ENCODE peak calls at places on chromosomes 16 and 17, in four cellular contexts. One of them, this sample, is unnamed.

GRCh38 chr16:4477966-4478365 is 1.8 kb downstream of the HMOX2 start:
- DNase-seq in H1: no peak
- DNase-seq in GM12878: no peak
- DNase-seq in HepG2: no peak
- DNase-seq in this sample: peak

GRCh38 chr17:41844971-41845370 is 7.3 kb downstream of the KLHL10 start:
- DNase-seq in H1: no peak
- DNase-seq in GM12878: no peak
- DNase-seq in HepG2: no peak
- DNase-seq in this sample: no peak

GRCh38 chr16:9092963-9093477 is 1.6 kb downstream of the HAPSTR1 start:
- DNase-seq in GM12878: no peak
- DNase-seq in HepG2: no peak
- DNase-seq in H1: no peak
- DNase-seq in this sample: peak

GRCh38 chr16:88691924-88692560 is 5.7 kb upstream of the SNAI3 start:
- DNase-seq in H1: no peak
- DNase-seq in HepG2: no peak
- DNase-seq in GM12878: no peak
- DNase-seq in this sample: no peak

GRCh38 chr16:69253796-69254426 is 57.2 kb upstream of the VPS4A start:
- DNase-seq in H1: no peak
- DNase-seq in GM12878: no peak
- DNase-seq in HepG2: no peak
- DNase-seq in this sample: no peak

GRCh38 chr16:75267631-75268264 is 16.3 kb upstream of the BCAR1 start:
- DNase-seq in H1: no peak
- DNase-seq in GM12878: no peak
- DNase-seq in HepG2: peak
- DNase-seq in this sample: peak

GRCh38 chr17:71023631-71024030 is 854.3 kb downstream of the KCNJ2 start:
- DNase-seq in GM12878: no peak
- DNase-seq in H1: no peak
- DNase-seq in HepG2: no peak
- DNase-seq in this sample: peak

GRCh38 chr16:69494993-69495392 is 70.6 kb downstream of the CYB5B start:
- DNase-seq in GM12878: no peak
- DNase-seq in HepG2: peak
- DNase-seq in H1: peak
- DNase-seq in this sample: no peak

GRCh38 chr17:49699967-49700575 is 7.7 kb downstream of the SLC35B1 start:
- DNase-seq in GM12878: no peak
- DNase-seq in HepG2: no peak
- DNase-seq in H1: no peak
- DNase-seq in this sample: no peak

GRCh38 chr16:87931504-87931903 is 4.8 kb downstream of the CA5A start:
- DNase-seq in GM12878: no peak
- DNase-seq in H1: no peak
- DNase-seq in HepG2: no peak
- DNase-seq in this sample: peak

GRCh38 chr16:89375021-89375420 is 115.3 kb downstream of the ANKRD11 start:
- DNase-seq in GM12878: no peak
- DNase-seq in HepG2: no peak
- DNase-seq in H1: no peak
- DNase-seq in this sample: no peak

GRCh38 chr17:82716383-82717181 is at the start of gene FN3KRP:
- DNase-seq in H1: peak
- DNase-seq in HepG2: peak
- DNase-seq in GM12878: peak
- DNase-seq in this sample: peak

GRCh38 chr16:11432856-11433395 is 87.7 kb downstream of the RMI2 start:
- DNase-seq in H1: no peak
- DNase-seq in GM12878: no peak
- DNase-seq in HepG2: no peak
- DNase-seq in this sample: no peak

GRCh38 chr16:88995746-88996535 is 18.9 kb upstream of the CBFA2T3 start:
- DNase-seq in HepG2: no peak
- DNase-seq in H1: no peak
- DNase-seq in GM12878: no peak
- DNase-seq in this sample: no peak

GRCh38 chr17:53420035-53420641 is 402.6 kb upstream of the KIF2B start:
- DNase-seq in HepG2: no peak
- DNase-seq in GM12878: no peak
- DNase-seq in H1: no peak
- DNase-seq in this sample: no peak

GRCh38 chr16:83615981-83616380 is 191.8 kb upstream of the HSBP1 start:
- DNase-seq in HepG2: no peak
- DNase-seq in GM12878: no peak
- DNase-seq in H1: no peak
- DNase-seq in this sample: no peak

GRCh38 chr16:29899516-29900101 is at the start of gene SEZ6L2:
- DNase-seq in GM12878: no peak
- DNase-seq in H1: peak
- DNase-seq in HepG2: peak
- DNase-seq in this sample: peak

GRCh38 chr16:35506018-35506897 is 2046.8 kb downstream of the TP53TG3F start:
- DNase-seq in H1: no peak
- DNase-seq in HepG2: no peak
- DNase-seq in GM12878: no peak
- DNase-seq in this sample: peak

GRCh38 chr16:74760007-74760767 is 14.4 kb downstream of the FA2H start:
- DNase-seq in H1: no peak
- DNase-seq in GM12878: no peak
- DNase-seq in HepG2: no peak
- DNase-seq in this sample: no peak

GRCh38 chr17:51322390-51323029 is 62.2 kb downstream of the UTP18 start:
- DNase-seq in H1: no peak
- DNase-seq in GM12878: no peak
- DNase-seq in HepG2: peak
- DNase-seq in this sample: peak

GRCh38 chr16:31427441-31428276 is 501 bp downstream of the COX6A2 start:
- DNase-seq in GM12878: no peak
- DNase-seq in H1: no peak
- DNase-seq in HepG2: no peak
- DNase-seq in this sample: peak

GRCh38 chr17:13114601-13115024 is 96.8 kb upstream of the ELAC2 start:
- DNase-seq in GM12878: no peak
- DNase-seq in H1: peak
- DNase-seq in HepG2: peak
- DNase-seq in this sample: peak

GRCh38 chr16:3173892-3174617 is 13.9 kb upstream of the OR1F1 start:
- DNase-seq in H1: no peak
- DNase-seq in GM12878: no peak
- DNase-seq in HepG2: peak
- DNase-seq in this sample: peak

DNA sequence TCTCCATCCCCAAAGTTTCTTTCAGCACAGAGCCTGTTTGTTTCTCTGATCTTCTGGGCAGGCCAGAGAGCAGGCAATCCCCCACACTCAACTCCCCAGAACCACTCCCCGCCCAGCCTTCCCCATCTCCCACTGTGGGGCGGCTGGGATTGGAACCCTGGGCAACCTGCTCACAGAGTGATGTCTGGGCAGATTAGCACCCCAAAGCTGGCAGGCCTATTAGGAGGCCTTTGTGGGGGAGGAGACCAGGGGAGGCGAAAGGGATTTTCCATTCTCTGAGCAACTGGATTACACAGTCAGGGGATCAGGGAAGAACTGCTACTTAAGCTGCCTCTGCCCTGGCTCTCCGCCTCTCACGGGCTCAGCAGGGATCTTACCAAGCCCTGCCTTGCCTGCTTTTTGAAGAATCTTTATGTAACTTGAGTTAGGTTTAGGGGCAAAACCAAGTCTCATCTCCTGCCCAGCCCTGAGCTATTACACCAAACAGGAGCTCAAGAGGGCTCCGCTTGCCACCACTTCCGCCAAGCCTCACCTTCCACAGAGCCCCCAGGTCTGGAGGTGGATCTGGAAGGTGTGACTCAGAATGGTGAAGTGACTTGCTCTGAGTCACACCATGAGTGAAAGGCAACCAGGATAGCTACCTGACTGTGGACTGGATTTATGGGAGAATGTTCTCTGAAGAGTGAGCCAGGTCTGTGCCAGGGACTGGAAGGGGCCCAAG is 16.0 kb upstream of the LHX1 start:
- DNase-seq in GM12878: no peak
- DNase-seq in H1: no peak
- DNase-seq in HepG2: peak
- DNase-seq in this sample: no peak
- TF ChIP-seq TCF12 in GM12878: no peak
- TF ChIP-seq TCF12 in H1: no peak
- TF ChIP-seq TCF12 in HepG2: no peak
- TF ChIP-seq TCF12 in this sample: no peak

GRCh38 chr16:66954097-66954659 is 6.9 kb upstream of the CES3 start:
- DNase-seq in HepG2: peak
- DNase-seq in GM12878: peak
- DNase-seq in H1: peak
- DNase-seq in this sample: peak
- TF ChIP-seq MAX in HepG2: no peak
- TF ChIP-seq MAX in GM12878: no peak
- TF ChIP-seq MAX in H1: no peak
- TF ChIP-seq MAX in this sample: no peak

GRCh38 chr17:55284001-55284884 is 19.5 kb downstream of the HLF start:
- DNase-seq in H1: no peak
- DNase-seq in GM12878: no peak
- DNase-seq in HepG2: peak
- DNase-seq in this sample: no peak

GRCh38 chr17:55286681-55287589 is 22.2 kb downstream of the HLF start:
- DNase-seq in HepG2: peak
- DNase-seq in H1: no peak
- DNase-seq in GM12878: no peak
- DNase-seq in this sample: no peak

GRCh38 chr17:55285340-55286301 is 20.9 kb downstream of the HLF start:
- DNase-seq in HepG2: peak
- DNase-seq in H1: no peak
- DNase-seq in GM12878: no peak
- DNase-seq in this sample: no peak

GRCh38 chr17:55283256-55283965 is 18.7 kb downstream of the HLF start:
- DNase-seq in GM12878: no peak
- DNase-seq in H1: no peak
- DNase-seq in HepG2: peak
- DNase-seq in this sample: no peak

GRCh38 chr17:55284944-55285339 is 20.2 kb downstream of the HLF start:
- DNase-seq in GM12878: no peak
- DNase-seq in HepG2: no peak
- DNase-seq in H1: no peak
- DNase-seq in this sample: no peak
- H3K9ac ChIP-seq in GM12878: no peak
- H3K9ac ChIP-seq in HepG2: peak
- H3K9ac ChIP-seq in H1: no peak
- H3K9ac ChIP-seq in this sample: no peak

GRCh38 chr16:15876503-15876902 is 11.9 kb downstream of the CEP20 start:
- DNase-seq in HepG2: no peak
- DNase-seq in GM12878: no peak
- DNase-seq in H1: no peak
- DNase-seq in this sample: no peak

GRCh38 chr16:15879255-15879804 is 9.1 kb downstream of the CEP20 start:
- DNase-seq in H1: no peak
- DNase-seq in HepG2: peak
- DNase-seq in GM12878: no peak
- DNase-seq in this sample: no peak

GRCh38 chr16:15874745-15875314 is 13.6 kb downstream of the CEP20 start:
- DNase-seq in GM12878: no peak
- DNase-seq in H1: no peak
- DNase-seq in HepG2: peak
- DNase-seq in this sample: peak

GRCh38 chr16:15873737-15874136 is 14.7 kb downstream of the CEP20 start:
- DNase-seq in GM12878: no peak
- DNase-seq in H1: no peak
- DNase-seq in HepG2: no peak
- DNase-seq in this sample: no peak
- TF ChIP-seq TCF12 in GM12878: no peak
- TF ChIP-seq TCF12 in H1: no peak
- TF ChIP-seq TCF12 in HepG2: no peak
- TF ChIP-seq TCF12 in this sample: no peak

GRCh38 chr17:76151896-76152454 is 10.9 kb upstream of the FOXJ1 start:
- DNase-seq in GM12878: no peak
- DNase-seq in H1: no peak
- DNase-seq in HepG2: no peak
- DNase-seq in this sample: no peak

GRCh38 chr17:76148015-76148326 is 6.9 kb upstream of the FOXJ1 start:
- DNase-seq in HepG2: no peak
- DNase-seq in H1: no peak
- DNase-seq in GM12878: no peak
- DNase-seq in this sample: no peak

GRCh38 chr17:76150712-76151622 is 9.9 kb upstream of the FOXJ1 start:
- DNase-seq in GM12878: no peak
- DNase-seq in HepG2: no peak
- DNase-seq in H1: no peak
- DNase-seq in this sample: no peak

GRCh38 chr17:76147211-76148014 is 6.4 kb upstream of the FOXJ1 start:
- DNase-seq in HepG2: peak
- DNase-seq in H1: no peak
- DNase-seq in GM12878: no peak
- DNase-seq in this sample: peak

DNA sequence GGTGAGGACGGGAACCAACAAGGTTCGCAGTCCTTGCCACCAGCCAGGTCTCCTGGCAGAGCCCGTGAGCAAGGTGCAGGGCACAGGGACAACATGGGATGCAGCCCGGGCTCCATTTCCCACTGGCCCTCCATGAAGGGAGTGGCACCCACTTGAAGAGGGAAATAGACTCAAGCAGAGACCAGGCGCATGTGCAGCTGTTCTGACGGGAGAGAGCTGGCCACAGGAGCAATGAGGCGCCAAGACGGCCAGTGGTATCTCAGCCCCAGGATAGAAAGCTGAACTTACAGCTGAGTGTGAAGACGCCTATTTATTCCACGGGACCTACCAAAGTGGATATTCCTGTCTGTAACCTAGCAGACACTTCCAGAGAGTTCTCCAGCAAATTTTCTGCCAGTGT is 8.2 kb upstream of the FOXJ1 start:
- DNase-seq in GM12878: no peak
- DNase-seq in HepG2: no peak
- DNase-seq in H1: no peak
- DNase-seq in this sample: no peak
- TF ChIP-seq MAX in GM12878: no peak
- TF ChIP-seq MAX in HepG2: no peak
- TF ChIP-seq MAX in H1: no peak
- TF ChIP-seq MAX in this sample: no peak

GRCh38 chr16:67926181-67926742 is 5.4 kb downstream of the CTRL start:
- DNase-seq in HepG2: no peak
- DNase-seq in H1: no peak
- DNase-seq in GM12878: no peak
- DNase-seq in this sample: no peak
- H3K9ac ChIP-seq in HepG2: no peak
- H3K9ac ChIP-seq in H1: no peak
- H3K9ac ChIP-seq in GM12878: no peak
- H3K9ac ChIP-seq in this sample: no peak

DNA sequence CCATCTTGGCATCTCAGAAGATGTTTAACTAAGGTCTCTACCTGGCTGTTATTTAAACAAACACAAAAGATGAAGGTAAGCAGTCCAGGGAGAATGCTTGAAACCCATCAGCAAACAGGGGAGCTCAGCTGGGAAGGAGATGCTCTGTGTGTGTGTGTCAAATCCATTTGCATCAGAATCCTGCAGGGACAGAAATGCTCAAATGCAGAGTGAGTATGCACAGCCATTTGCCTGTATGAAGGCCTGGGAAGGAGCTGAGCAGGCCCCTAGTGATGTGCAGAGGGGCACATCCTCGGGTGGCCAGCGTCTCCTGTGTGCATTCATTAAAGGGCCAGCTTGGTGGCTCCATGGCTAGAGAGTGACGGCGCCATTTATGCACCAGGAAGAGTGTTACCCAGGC is 34.3 kb upstream of the IRX3 start:
- DNase-seq in GM12878: no peak
- DNase-seq in HepG2: no peak
- DNase-seq in H1: no peak
- DNase-seq in this sample: no peak
- TF ChIP-seq TCF12 in GM12878: no peak
- TF ChIP-seq TCF12 in HepG2: no peak
- TF ChIP-seq TCF12 in H1: no peak
- TF ChIP-seq TCF12 in this sample: no peak

This sample was measured in SK-N-SH.